ENCODE peak calls at places on chromosomes 13 and 19, in nine cellular contexts. J, B, U, I, W, Y, Z, S and E are unnamed samples.

GRCh38 chr13:25678398-25678797 is 306.6 kb downstream of the ATP8A2 start:
- DNase-seq in J (no peak), B (no peak), U (no peak), I (no peak), W (peak; percentile 54), Y (no peak), Z (no peak), S (no peak), E (peak; percentile 30)

GRCh38 chr19:47813304-47813994 is 8.3 kb upstream of the CRX start:
- DNase-seq in J (peak; percentile 66), B (peak; percentile 66), U (peak; percentile 32), I (peak; percentile 44), W (peak; percentile 79), Y (peak; percentile 69), Z (peak; percentile 60), S (peak; percentile 25), E (peak; percentile 81)

GRCh38 chr13:99415014-99415650 is 86.1 kb upstream of the TM9SF2 start:
- DNase-seq in J (no peak), B (no peak), U (no peak), I (no peak), W (no peak), Y (no peak), Z (peak; percentile 38), S (no peak), E (no peak)

GRCh38 chr19:46080561-46080960 is 39.8 kb upstream of the IGFL4 start:
- DNase-seq in J (no peak), B (no peak), U (peak; percentile 100), I (no peak), W (no peak), Y (no peak), Z (no peak), S (no peak), E (no peak)

GRCh38 chr13:40283666-40284065 is 382.8 kb downstream of the FOXO1 start:
- DNase-seq in J (no peak), B (no peak), U (no peak), I (no peak), W (no peak), Y (no peak), Z (no peak), S (peak; percentile 74), E (no peak)

GRCh38 chr19:39438270-39438934 is 2.7 kb upstream of the RPS16 start:
- DNase-seq in J (no peak), B (no peak), U (peak; percentile 41), I (no peak), W (no peak), Y (no peak), Z (no peak), S (peak; percentile 72), E (no peak)

GRCh38 chr13:20160346-20161274 is at the start of gene GJA3:
- DNase-seq in J (no peak), B (no peak), U (peak; percentile 44), I (no peak), W (peak; percentile 70), Y (no peak), Z (no peak), S (peak; percentile 35), E (peak; percentile 36)

GRCh38 chr19:1247747-1248453 is 483 bp upstream of the MIDN start:
- DNase-seq in J (peak; percentile 77), B (no peak), U (peak; percentile 71), I (no peak), W (peak; percentile 86), Y (no peak), Z (peak; percentile 62), S (peak; percentile 30), E (no peak)

GRCh38 chr19:38452430-38453366 is 19.2 kb downstream of the RYR1 start:
- DNase-seq in J (peak; percentile 13), B (peak; percentile 63), U (no peak), I (no peak), W (peak; percentile 63), Y (no peak), Z (no peak), S (no peak), E (peak; percentile 22)

GRCh38 chr13:29681859-29682258 is 86.4 kb upstream of the SLC7A1 start:
- DNase-seq in J (no peak), B (no peak), U (no peak), I (no peak), W (no peak), Y (no peak), Z (no peak), S (no peak), E (no peak)

GRCh38 chr19:582497-583197 is 7.0 kb upstream of the HCN2 start:
- DNase-seq in J (no peak), B (no peak), U (peak; percentile 59), I (no peak), W (no peak), Y (no peak), Z (no peak), S (no peak), E (no peak)

GRCh38 chr13:20993211-20993610 is 68.2 kb downstream of the LATS2 start:
- DNase-seq in J (no peak), B (no peak), U (no peak), I (no peak), W (peak; percentile 19), Y (no peak), Z (no peak), S (no peak), E (no peak)

GRCh38 chr19:15911599-15912237 is 13.8 kb upstream of the CYP4F2 start:
- DNase-seq in J (peak; percentile 16), B (no peak), U (no peak), I (no peak), W (peak; percentile 73), Y (no peak), Z (no peak), S (no peak), E (no peak)

GRCh38 chr19:13337181-13337580 is 169.1 kb downstream of the CACNA1A start:
- DNase-seq in J (no peak), B (no peak), U (no peak), I (no peak), W (no peak), Y (no peak), Z (no peak), S (no peak), E (no peak)

GRCh38 chr19:13330285-13330684 is 176.0 kb downstream of the CACNA1A start:
- DNase-seq in J (no peak), B (no peak), U (no peak), I (no peak), W (no peak), Y (no peak), Z (no peak), S (no peak), E (no peak)

GRCh38 chr19:13329766-13330165 is 176.5 kb downstream of the CACNA1A start:
- DNase-seq in J (no peak), B (no peak), U (no peak), I (no peak), W (no peak), Y (no peak), Z (no peak), S (no peak), E (no peak)

GRCh38 chr19:13339869-13340268 is 166.4 kb downstream of the CACNA1A start:
- DNase-seq in J (no peak), B (no peak), U (no peak), I (no peak), W (no peak), Y (no peak), Z (peak; percentile 29), S (no peak), E (no peak)

DNA sequence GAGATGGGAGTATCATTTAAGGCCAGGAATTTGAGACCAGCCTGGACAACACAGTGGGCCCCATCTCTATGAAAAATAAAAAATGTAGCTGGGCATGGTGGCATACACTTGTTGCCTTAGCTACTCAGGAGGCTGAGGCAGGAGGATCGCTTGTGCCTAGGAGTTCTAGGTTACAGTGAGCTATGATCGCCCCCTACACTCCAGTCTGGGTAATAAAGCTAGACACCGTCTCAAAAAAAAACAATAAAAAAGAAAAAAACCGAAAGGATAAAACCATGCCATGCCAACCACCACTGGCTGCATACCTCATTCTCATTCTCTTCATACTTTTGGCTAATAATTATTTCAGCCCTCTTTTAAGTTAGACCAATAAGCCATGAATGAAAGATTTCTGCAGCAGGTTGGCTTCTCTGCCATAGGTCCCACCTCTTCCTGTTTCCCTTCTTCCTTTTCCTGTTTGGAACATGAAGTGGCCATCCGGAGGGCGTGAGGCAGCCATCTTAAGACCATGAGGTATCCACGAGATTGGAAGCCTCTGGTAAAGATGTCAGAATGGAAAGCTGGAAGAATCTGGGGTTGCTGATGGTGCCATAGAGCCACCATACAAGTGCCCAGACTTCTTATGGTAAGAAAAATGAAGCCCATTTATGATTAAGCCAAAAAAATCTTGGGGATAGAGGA is 171.3 kb downstream of the CACNA1A start:
- DNase-seq in J (no peak), B (peak; percentile 1), U (no peak), I (no peak), W (no peak), Y (no peak), Z (no peak), S (no peak), E (no peak)
- TF ChIP-seq CTCF in J (no peak), B (peak; percentile 57), U (no peak), I (no peak), W (no peak), Y (no peak), Z (no peak), S (no peak), E (no peak)

DNA sequence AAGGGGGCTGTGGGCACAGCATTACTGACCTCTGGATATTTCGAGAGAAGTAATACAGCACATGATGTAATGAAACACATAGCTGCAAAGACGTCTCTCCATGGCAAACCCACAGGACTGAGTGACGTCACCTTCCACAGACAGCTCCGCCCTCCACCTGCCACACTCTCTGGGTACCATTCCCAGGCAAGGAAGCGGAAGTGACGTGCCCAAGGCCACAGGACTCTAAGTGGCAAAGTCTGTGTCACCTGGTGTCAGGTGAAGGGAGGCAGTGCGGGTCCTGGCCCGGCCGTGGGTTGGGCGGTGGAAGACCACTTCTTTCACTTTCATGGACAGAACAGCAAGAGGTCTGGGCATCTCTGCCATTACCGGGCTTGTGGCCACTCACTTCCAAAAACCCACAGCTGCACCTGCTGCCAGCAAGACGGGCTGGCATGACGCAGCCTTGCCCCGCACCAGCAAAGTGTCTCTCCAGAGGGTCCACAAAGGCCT is 6.8 kb upstream of the ADPRHL1 start:
- DNase-seq in J (no peak), B (no peak), U (no peak), I (no peak), W (peak; percentile 57), Y (no peak), Z (no peak), S (no peak), E (no peak)
- H3K36me3 ChIP-seq in J (peaks cover 13% of the 10 kb centered on the region), B (peaks cover 18% of the 10 kb centered on the region), U (peaks cover 16% of the 10 kb centered on the region), I (no peaks in the 10 kb centered on the region), W (peaks cover 32% of the 10 kb centered on the region), Y (peaks cover 5% of the 10 kb centered on the region), Z (peaks cover 66% of the 10 kb centered on the region), S (peaks cover 6% of the 10 kb centered on the region), E (peaks cover 71% of the 10 kb centered on the region)

GRCh38 chr19:19552811-19553210 is 14.7 kb downstream of the CILP2 start:
- DNase-seq in J (no peak), B (peak; percentile 19), U (peak; percentile 29), I (peak; percentile 8), W (no peak), Y (no peak), Z (no peak), S (no peak), E (no peak)
- TF ChIP-seq CTCF in J (no peak), B (peak; percentile 46), U (peak; percentile 76), I (peak; percentile 40), W (peak; percentile 32), Y (no peak), Z (peak; percentile 31), S (peak; percentile 76), E (peak; percentile 54)

GRCh38 chr13:45451282-45451681 is 13.5 kb upstream of the COG3 start:
- DNase-seq in J (no peak), B (no peak), U (no peak), I (no peak), W (no peak), Y (no peak), Z (no peak), S (no peak), E (no peak)
- H3K36me3 ChIP-seq in J (no peaks in the 10 kb centered on the region), B (no peaks in the 10 kb centered on the region), U (no peaks in the 10 kb centered on the region), I (no peaks in the 10 kb centered on the region), W (no peaks in the 10 kb centered on the region), Y (no peaks in the 10 kb centered on the region), Z (no peaks in the 10 kb centered on the region), S (no peaks in the 10 kb centered on the region), E (no peaks in the 10 kb centered on the region)